ENCODE peak calls at places on chromosomes 6 and 20, in ten cellular contexts. R, L, U, F, S, W, Q, A, N and M are unnamed samples. For H3K36me3, the result is how much of the 10 kb centered on the place peaks cover.

GRCh38 chr20:38123021-38123587 is 42.0 kb downstream of the TGM2 start:
- DNase-seq in R (peak), L (no peak), Q (peak), F (no peak), A (peak), U (no peak), W (no peak), S (no peak), N (peak), M (peak)

GRCh38 chr6:27617700-27618689 is 145.1 kb upstream of the ZNF184 start:
- DNase-seq in W (no peak), L (no peak), N (peak), A (peak), Q (peak), F (peak), S (no peak), R (peak), U (peak), M (peak)

GRCh38 chr6:32148722-32149576 is 2.8 kb downstream of the PRRT1 start:
- DNase-seq in S (no peak), W (no peak), N (peak), F (no peak), Q (no peak), L (peak), A (peak), U (no peak), R (peak), M (no peak)

GRCh38 chr6:84667252-84668213 is 96.9 kb downstream of the TBX18 start:
- DNase-seq in L (no peak), F (no peak), U (no peak), N (no peak), W (no peak), S (no peak), Q (no peak), A (no peak), R (no peak), M (no peak)

GRCh38 chr20:49510562-49511117 is 28.2 kb upstream of the KCNB1 start:
- DNase-seq in A (no peak), F (no peak), W (no peak), N (peak), S (no peak), R (no peak), L (no peak), Q (peak), U (peak), M (peak)

GRCh38 chr6:53761036-53761435 is 33.8 kb upstream of the LRRC1 start:
- DNase-seq in Q (peak), U (no peak), W (no peak), L (no peak), S (no peak), A (no peak), N (no peak), F (no peak), R (no peak), M (no peak)

GRCh38 chr20:38836991-38837390 is 31.5 kb downstream of the PPP1R16B start:
- DNase-seq in U (no peak), A (no peak), R (no peak), W (no peak), F (no peak), L (no peak), S (peak), Q (no peak), N (no peak), M (no peak)

GRCh38 chr6:79520534-79520933 is 16.7 kb downstream of the LCA5 start:
- DNase-seq in N (no peak), W (no peak), Q (peak), U (no peak), L (no peak), R (no peak), F (no peak), A (no peak), S (no peak), M (peak)

GRCh38 chr6:150652848-150653613 is 53.3 kb downstream of the PLEKHG1 start:
- DNase-seq in A (no peak), U (peak), L (no peak), Q (no peak), S (no peak), W (no peak), F (no peak), N (peak), R (no peak), M (peak)

DNA sequence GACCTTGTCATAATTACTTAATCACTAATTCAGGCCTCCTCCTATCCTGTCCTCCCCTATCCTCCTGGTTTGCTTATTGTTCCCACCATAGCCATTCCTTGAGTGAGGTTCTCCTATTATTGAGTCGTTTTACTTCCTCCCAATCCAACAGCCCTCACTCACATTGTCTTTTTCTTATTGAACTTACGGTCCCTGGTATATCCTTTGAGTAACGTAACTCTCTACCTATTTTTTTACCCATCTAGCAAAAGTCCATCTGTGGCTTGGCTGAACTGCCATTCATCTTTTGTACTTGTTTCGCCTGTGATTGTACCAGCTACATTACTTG is 43.1 kb downstream of the DEK start:
- DNase-seq in L (no peak), R (no peak), U (no peak), F (no peak), N (no peak), Q (no peak), W (no peak), S (no peak), A (no peak), M (no peak)
- H3K36me3 ChIP-seq in L (half or more), R (under half), U (under half), F (under half), N (under half), Q (under half), W (under half), S (under half), A (half or more), M (under half)

GRCh38 chr6:107534762-107535161 is 44.8 kb downstream of the SOBP start:
- DNase-seq in F (no peak), U (no peak), S (no peak), N (no peak), Q (no peak), A (peak), W (peak), L (no peak), R (peak), M (peak)

GRCh38 chr6:107537559-107537958 is 47.6 kb downstream of the SOBP start:
- DNase-seq in Q (no peak), S (no peak), W (no peak), N (no peak), A (no peak), U (no peak), F (no peak), L (no peak), R (no peak), M (no peak)

GRCh38 chr6:107535626-107536025 is 45.7 kb downstream of the SOBP start:
- DNase-seq in F (no peak), U (no peak), N (no peak), W (no peak), R (peak), S (no peak), Q (no peak), L (no peak), A (no peak), M (no peak)

GRCh38 chr6:107533415-107534059 is 43.6 kb downstream of the SOBP start:
- DNase-seq in U (no peak), L (no peak), W (no peak), Q (no peak), F (no peak), A (peak), N (no peak), S (no peak), R (no peak), M (no peak)

DNA sequence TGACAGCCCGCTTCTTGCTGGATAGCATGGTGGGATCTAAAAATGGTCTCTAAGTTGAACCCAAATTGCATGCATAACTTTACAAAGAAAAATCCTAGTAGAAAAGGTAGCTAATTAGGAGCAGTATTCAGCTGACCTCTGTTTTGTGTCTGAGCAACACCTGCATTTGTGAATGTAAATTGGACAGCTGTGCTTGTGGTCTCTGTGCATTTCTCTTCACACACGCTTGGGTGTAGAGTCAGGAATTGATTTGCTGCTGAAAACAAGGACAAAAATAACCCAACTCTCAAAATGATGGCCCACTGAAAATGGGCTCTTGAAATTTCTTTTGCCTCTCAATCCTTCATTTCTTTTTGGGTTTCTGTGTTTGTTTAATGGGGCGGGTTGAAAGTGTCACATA is 46.3 kb downstream of the SOBP start:
- DNase-seq in U (no peak), F (no peak), A (no peak), S (peak), Q (no peak), L (no peak), W (no peak), R (peak), N (no peak), M (no peak)
- H3K9ac ChIP-seq in U (no peak), F (no peak), A (no peak), S (no peak), Q (no peak), L (no peak), W (no peak), R (no peak), N (no peak), M (no peak)

GRCh38 chr6:142927274-142927586 is 17.7 kb downstream of the HIVEP2 start:
- DNase-seq in R (no peak), Q (no peak), S (no peak), L (no peak), F (no peak), U (no peak), A (no peak), N (no peak), W (no peak), M (no peak)

GRCh38 chr6:142926177-142926493 is 18.8 kb downstream of the HIVEP2 start:
- DNase-seq in S (no peak), F (no peak), Q (no peak), A (no peak), W (no peak), N (peak), R (no peak), L (no peak), U (no peak), M (no peak)

GRCh38 chr6:142929751-142930358 is 15.1 kb downstream of the HIVEP2 start:
- DNase-seq in L (no peak), Q (peak), F (no peak), U (no peak), R (no peak), N (no peak), S (no peak), A (no peak), W (no peak), M (peak)

GRCh38 chr6:142926494-142927273 is 18.3 kb downstream of the HIVEP2 start:
- DNase-seq in R (peak), S (peak), F (no peak), N (peak), Q (peak), A (peak), W (no peak), U (peak), L (peak), M (peak)

GRCh38 chr6:142927904-142928303 is 17.1 kb downstream of the HIVEP2 start:
- DNase-seq in L (no peak), N (peak), F (no peak), A (no peak), R (no peak), S (no peak), U (no peak), Q (peak), W (no peak), M (no peak)
- H3K4me3 ChIP-seq in L (no peak), N (peak), F (peak), A (peak), R (no peak), S (no peak), U (peak), Q (no peak), W (no peak), M (peak)

GRCh38 chr20:45962031-45962755 is 9.8 kb downstream of the ZNF335 start:
- DNase-seq in R (no peak), F (no peak), Q (no peak), N (no peak), L (no peak), U (no peak), W (no peak), A (peak), S (no peak), M (no peak)
- H3K36me3 ChIP-seq in R (under half), F (half or more), Q (half or more), N (under half), L (half or more), U (half or more), W (half or more), A (half or more), S (under half), M (half or more)

GRCh38 chr20:61295726-61296628 is 43.9 kb downstream of the CDH4 start:
- DNase-seq in S (no peak), W (no peak), R (no peak), N (no peak), A (peak), Q (no peak), L (peak), F (no peak), U (no peak), M (no peak)
- H3K9ac ChIP-seq in S (no peak), W (no peak), R (no peak), N (no peak), A (no peak), Q (no peak), L (no peak), F (no peak), U (no peak), M (no peak)

GRCh38 chr6:73045609-73046008 is 179.7 kb downstream of the KHDC1L start:
- DNase-seq in W (no peak), R (no peak), L (no peak), Q (no peak), S (no peak), F (no peak), A (no peak), N (no peak), U (no peak), M (no peak)
- H3K4me3 ChIP-seq in W (no peak), R (no peak), L (no peak), Q (no peak), S (no peak), F (no peak), A (no peak), N (no peak), U (no peak), M (no peak)

DNA sequence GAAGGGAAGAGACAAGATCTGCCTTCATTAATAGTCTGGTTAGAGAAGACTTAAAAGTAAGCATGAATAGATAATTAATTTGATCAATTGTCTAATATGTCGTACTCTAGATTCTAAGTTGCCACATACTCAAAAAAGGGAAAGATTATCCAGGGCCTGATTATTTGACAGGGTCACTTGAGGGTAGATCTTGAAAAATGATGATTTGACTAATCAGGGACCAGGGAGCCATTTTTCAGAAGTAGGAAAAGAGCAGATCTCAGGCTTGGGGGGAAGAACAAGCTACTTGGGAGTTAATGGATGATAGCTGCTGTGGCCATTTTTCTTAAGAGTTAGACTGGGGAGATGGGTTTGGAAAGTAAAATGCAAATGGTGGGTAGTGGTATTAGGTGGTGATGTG is 21.0 kb downstream of the ABCF1 start:
- DNase-seq in N (no peak), F (no peak), W (no peak), U (no peak), L (no peak), R (no peak), Q (no peak), S (no peak), A (no peak), M (no peak)
- H3K36me3 ChIP-seq in N (under half), F (under half), W (half or more), U (under half), L (under half), R (under half), Q (under half), S (under half), A (half or more), M (half or more)

GRCh38 chr6:35370799-35371493 is 28.6 kb downstream of the PPARD start:
- DNase-seq in U (no peak), R (no peak), A (no peak), S (no peak), L (no peak), N (no peak), Q (peak), F (no peak), W (no peak), M (peak)
- H3K9ac ChIP-seq in U (peak), R (no peak), A (no peak), S (no peak), L (peak), N (no peak), Q (no peak), F (peak), W (no peak), M (no peak)

GRCh38 chr6:109071125-109071917 is 23.3 kb downstream of the SESN1 start:
- DNase-seq in U (no peak), S (no peak), Q (no peak), L (no peak), F (no peak), N (no peak), W (no peak), A (no peak), R (no peak), M (no peak)
- H3K4me3 ChIP-seq in U (no peak), S (no peak), Q (no peak), L (no peak), F (no peak), N (no peak), W (no peak), A (no peak), R (no peak), M (no peak)

GRCh38 chr20:62799459-62799858 is 3.2 kb downstream of the MRGBP start:
- DNase-seq in S (no peak), W (no peak), L (no peak), R (no peak), Q (no peak), N (no peak), A (no peak), F (no peak), U (no peak), M (no peak)

GRCh38 chr20:62801284-62802010 is 3.2 kb upstream of the OGFR start:
- DNase-seq in W (no peak), R (no peak), L (no peak), Q (no peak), N (no peak), S (no peak), F (no peak), A (no peak), U (no peak), M (no peak)

GRCh38 chr20:62799873-62800272 is 3.6 kb downstream of the MRGBP start:
- DNase-seq in L (no peak), R (no peak), F (no peak), U (peak), A (no peak), N (no peak), Q (no peak), S (no peak), W (no peak), M (no peak)

GRCh38 chr20:62799036-62799435 is 2.8 kb downstream of the MRGBP start:
- DNase-seq in Q (no peak), F (no peak), R (no peak), W (no peak), A (no peak), L (no peak), N (no peak), U (no peak), S (no peak), M (no peak)

DNA sequence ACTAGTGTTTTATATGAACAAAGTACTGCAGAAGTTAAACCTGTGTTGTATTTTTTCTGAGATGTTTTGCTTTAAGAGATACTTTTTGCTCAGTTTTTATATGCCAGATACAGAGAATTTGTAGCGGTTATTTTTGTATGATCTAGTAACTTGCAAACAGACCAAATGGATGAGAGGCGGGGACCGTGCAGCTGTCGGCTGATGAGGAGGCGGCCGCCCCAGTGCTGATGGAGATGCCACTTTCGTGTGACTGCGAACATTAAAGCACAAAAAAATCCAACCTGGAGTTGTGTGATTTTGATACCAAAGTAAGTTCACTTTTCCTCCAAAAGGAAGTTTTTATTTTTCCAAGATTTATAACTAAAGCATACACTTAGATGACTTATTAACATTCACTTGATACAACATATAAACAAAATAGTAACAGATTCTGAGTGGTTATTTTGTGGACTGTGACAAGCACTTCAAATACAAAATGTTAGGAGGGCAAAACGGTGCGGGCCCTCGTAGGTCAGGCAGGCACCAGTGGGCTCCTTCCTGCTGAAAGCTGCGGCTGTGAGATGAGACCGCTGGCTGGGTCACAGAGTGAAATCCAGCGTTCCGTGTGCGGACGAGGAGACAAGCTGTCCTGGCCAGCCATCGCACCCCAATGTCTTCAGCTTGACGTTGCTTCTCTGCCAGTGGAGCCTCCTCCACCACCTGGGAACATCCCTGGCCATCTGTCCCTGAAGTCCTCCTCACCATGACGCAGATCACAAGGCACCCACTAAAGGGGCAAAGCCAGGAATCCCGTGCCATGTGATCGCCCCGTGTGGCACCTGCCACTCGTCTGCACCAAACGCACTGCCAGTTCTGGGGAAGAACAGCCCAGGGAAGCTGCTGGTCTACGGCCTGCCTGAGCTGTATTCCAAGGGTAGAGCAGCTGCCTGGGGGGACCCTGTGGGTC is 4.0 kb upstream of the OGFR start:
- DNase-seq in S (no peak), W (no peak), A (no peak), Q (no peak), U (no peak), L (no peak), R (no peak), F (no peak), N (no peak), M (no peak)
- H3K36me3 ChIP-seq in S (under half), W (half or more), A (under half), Q (under half), U (under half), L (under half), R (under half), F (under half), N (under half), M (under half)